ENCODE peak calls at places on chromosomes 13 and 19, in five cellular contexts. J, W, N, D and S are unnamed samples.

GRCh38 chr13:101575591-101575990 is 123.1 kb downstream of the ITGBL1 start:
- DNase-seq in N (no peak), J (no peak), W (no peak), D (no peak), S (no peak)

GRCh38 chr13:108361769-108362168 is 92.3 kb downstream of the TNFSF13B start:
- DNase-seq in N (no peak), W (no peak), J (no peak), D (no peak), S (no peak)

GRCh38 chr19:38661166-38661565 is 13.7 kb downstream of the ACTN4 start:
- DNase-seq in J (peak; percentile 87), W (no peak), N (no peak), D (no peak), S (no peak)

GRCh38 chr13:109782823-109783411 is 3.5 kb downstream of the IRS2 start:
- DNase-seq in J (no peak), D (no peak), N (no peak), W (no peak), S (no peak)

GRCh38 chr19:49852631-49853126 is 1.7 kb downstream of the PTOV1 start:
- DNase-seq in N (no peak), D (no peak), J (no peak), W (no peak), S (no peak)

GRCh38 chr13:28488376-28489005 is 6.4 kb downstream of the FLT1 start:
- DNase-seq in D (no peak), J (no peak), N (no peak), W (no peak), S (no peak)

GRCh38 chr13:97258801-97259200 is 36.7 kb downstream of the MBNL2 start:
- DNase-seq in N (no peak), W (no peak), J (no peak), D (no peak), S (no peak)

GRCh38 chr13:36461472-36461871 is 29.2 kb downstream of the CCNA1 start:
- DNase-seq in J (no peak), N (no peak), W (no peak), D (no peak), S (no peak)

GRCh38 chr13:79593611-79594275 is 112.8 kb downstream of the NDFIP2 start:
- DNase-seq in J (no peak), D (peak; percentile 7), N (no peak), W (no peak), S (peak; percentile 96)

GRCh38 chr13:76836311-76836710 is 49.9 kb downstream of the KCTD12 start:
- DNase-seq in J (peak; percentile 13), W (no peak), D (no peak), N (no peak), S (no peak)

GRCh38 chr13:97193577-97193976 is 28.6 kb upstream of the MBNL2 start:
- DNase-seq in W (no peak), N (no peak), J (no peak), D (no peak), S (no peak)

GRCh38 chr13:87244256-87244870 is 426.8 kb upstream of the SLITRK5 start:
- DNase-seq in W (no peak), J (no peak), N (no peak), D (no peak), S (peak; percentile 57)

GRCh38 chr19:1220452-1221037 is 15.0 kb downstream of the STK11 start:
- DNase-seq in N (no peak), D (no peak), W (no peak), J (no peak), S (no peak)

GRCh38 chr19:51096473-51097165 is 11.6 kb downstream of the CTU1 start:
- DNase-seq in W (no peak), J (peak; percentile 41), D (no peak), N (no peak), S (no peak)

GRCh38 chr19:49890349-49891311 is 6.1 kb downstream of the IL4I1 start:
- DNase-seq in N (peak; percentile 85), W (no peak), D (no peak), J (peak; percentile 84), S (no peak)

GRCh38 chr19:9995999-9996398 is 14.3 kb downstream of the COL5A3 start:
- DNase-seq in N (no peak), D (no peak), W (no peak), J (no peak), S (no peak)

GRCh38 chr13:98285852-98286594 is 109.0 kb upstream of the RNF113B start:
- DNase-seq in D (no peak), J (no peak), N (no peak), W (no peak), S (no peak)

GRCh38 chr19:4748589-4748988 is 24.9 kb upstream of the DPP9 start:
- DNase-seq in D (no peak), J (no peak), N (no peak), W (no peak), S (no peak)

GRCh38 chr13:102311901-102312300 is 89.9 kb downstream of the FGF14 start:
- DNase-seq in W (no peak), J (no peak), N (no peak), D (no peak), S (no peak)

GRCh38 chr19:1263198-1263597 is 5.9 kb upstream of the CIRBP start:
- DNase-seq in N (no peak), J (no peak), D (no peak), W (no peak), S (no peak)

GRCh38 chr13:29937836-29938235 is 87.4 kb upstream of the UBL3 start:
- DNase-seq in J (no peak), D (no peak), W (no peak), N (no peak), S (no peak)